ENCODE peak calls at places on chromosome 6, in six cellular contexts. E is erythroblast; L is NCI-H2029 treated with DMSO at 0.1 percent for 48 hours; H is effector memory CD4-positive, alpha-beta T cell; J is GM04504; G is mammary epithelial cell. V is an unnamed sample.

GRCh38 chr6:74170118-74170517 is 474.1 kb downstream of the CD109 start:
- DNase-seq in E (no peak), L (no peak), H (no peak), J (peak), G (peak), V (peak)

GRCh38 chr6:82711992-82712788 is 348.6 kb downstream of the TPBG start:
- DNase-seq in E (no peak), L (peak), H (no peak), J (peak), G (no peak), V (peak)

GRCh38 chr6:161079566-161080262 is 88.1 kb downstream of the MAP3K4 start:
- DNase-seq in E (no peak), L (no peak), H (peak), J (peak), G (peak), V (peak)

GRCh38 chr6:140857734-140858380 is 1274.9 kb upstream of the GJE1 start:
- DNase-seq in E (no peak), L (peak), H (no peak), J (peak), G (peak), V (peak)

GRCh38 chr6:33170176-33171095 is 21.8 kb downstream of the COL11A2 start:
- DNase-seq in E (no peak), L (no peak), H (no peak), J (no peak), G (no peak), V (no peak)

GRCh38 chr6:14092301-14092700 is 25.3 kb upstream of the CD83 start:
- DNase-seq in E (no peak), L (no peak), H (no peak), J (no peak), G (no peak), V (no peak)

GRCh38 chr6:30227242-30227722 is 14.1 kb upstream of the TRIM26 start:
- DNase-seq in E (no peak), L (no peak), H (no peak), J (no peak), G (no peak), V (no peak)

GRCh38 chr6:138977646-138978167 is 10.3 kb downstream of the REPS1 start:
- DNase-seq in E (no peak), L (no peak), H (no peak), J (no peak), G (no peak), V (no peak)

GRCh38 chr6:152170702-152171667 is 363.5 kb downstream of the ESR1 start:
- DNase-seq in E (no peak), L (no peak), H (peak), J (no peak), G (no peak), V (no peak)

GRCh38 chr6:24356310-24357035 is 1.4 kb downstream of the DCDC2 start:
- DNase-seq in E (no peak), L (no peak), H (no peak), J (no peak), G (no peak), V (no peak)

GRCh38 chr6:129785081-129785755 is 75.2 kb upstream of the ARHGAP18 start:
- DNase-seq in E (no peak), L (no peak), H (no peak), J (no peak), G (no peak), V (no peak)

GRCh38 chr6:15595461-15596173 is 67.2 kb downstream of the DTNBP1 start:
- DNase-seq in E (no peak), L (no peak), H (no peak), J (no peak), G (no peak), V (no peak)

GRCh38 chr6:54031194-54031593 is 80.0 kb upstream of the MLIP start:
- DNase-seq in E (no peak), L (no peak), H (no peak), J (no peak), G (no peak), V (no peak)

GRCh38 chr6:47353822-47354221 is 44.1 kb upstream of the TNFRSF21 start:
- DNase-seq in E (no peak), L (no peak), H (no peak), J (no peak), G (peak), V (no peak)

GRCh38 chr6:150377211-150377781 is 8.5 kb downstream of the IYD start:
- DNase-seq in E (no peak), L (peak), H (no peak), J (no peak), G (no peak), V (no peak)

GRCh38 chr6:77456531-77457248 is 6.6 kb downstream of the HTR1B start:
- DNase-seq in E (no peak), L (no peak), H (no peak), J (peak), G (peak), V (peak)

GRCh38 chr6:158050955-158051354 is 69.3 kb downstream of the SYNJ2 start:
- DNase-seq in E (no peak), L (no peak), H (no peak), J (peak), G (peak), V (no peak)

GRCh38 chr6:113776998-113777397 is 80.1 kb upstream of the MARCKS start:
- DNase-seq in E (no peak), L (peak), H (no peak), J (no peak), G (no peak), V (no peak)

GRCh38 chr6:154672086-154672485 is 61.1 kb upstream of the SCAF8 start:
- DNase-seq in E (no peak), L (peak), H (no peak), J (no peak), G (no peak), V (no peak)

GRCh38 chr6:166861304-166861703 is 95.0 kb downstream of the RNASET2 start:
- DNase-seq in E (no peak), L (no peak), H (no peak), J (no peak), G (no peak), V (no peak)

GRCh38 chr6:132298344-132298949 is 102.8 kb downstream of the MOXD1 start:
- DNase-seq in E (peak), L (no peak), H (no peak), J (no peak), G (peak), V (no peak)

GRCh38 chr6:116596815-116597214 is 19.5 kb upstream of the RSPH4A start:
- DNase-seq in E (peak), L (no peak), H (no peak), J (no peak), G (peak), V (no peak)

GRCh38 chr6:71125216-71125615 is 163.4 kb upstream of the OGFRL1 start:
- DNase-seq in E (no peak), L (no peak), H (no peak), J (no peak), G (no peak), V (no peak)

GRCh38 chr6:16999486-17000436 is 102.1 kb upstream of the STMND1 start:
- DNase-seq in E (no peak), L (no peak), H (no peak), J (peak), G (peak), V (peak)

GRCh38 chr6:27295301-27296079 is 16.6 kb downstream of the POM121L2 start:
- DNase-seq in E (peak), L (no peak), H (no peak), J (no peak), G (peak), V (no peak)

GRCh38 chr6:37648465-37649330 is 49.0 kb downstream of the MDGA1 start:
- DNase-seq in E (no peak), L (no peak), H (no peak), J (no peak), G (no peak), V (no peak)

GRCh38 chr6:137894779-137895385 is 27.8 kb downstream of the TNFAIP3 start:
- DNase-seq in E (no peak), L (no peak), H (no peak), J (no peak), G (peak), V (no peak)

GRCh38 chr6:13425971-13426931 is 61.1 kb downstream of the GFOD1 start:
- DNase-seq in E (no peak), L (no peak), H (no peak), J (no peak), G (peak), V (no peak)

GRCh38 chr6:163355471-163355991 is 59.0 kb upstream of the QKI start:
- DNase-seq in E (no peak), L (no peak), H (no peak), J (peak), G (peak), V (no peak)

GRCh38 chr6:28506807-28507475 is 8.7 kb downstream of the GPX6 start:
- DNase-seq in E (no peak), L (no peak), H (no peak), J (no peak), G (no peak), V (no peak)

V was measured in BJ.